ENCODE peak calls at places on chromosomes 13 and 19, in eight cellular contexts. One of them, this sample, is unnamed.

GRCh38 chr13:79108914-79109643 is 297.0 kb downstream of the RBM26 start:
- DNase-seq in uterus: no peak
- DNase-seq in AG04450: no peak
- DNase-seq in nephron progenitor cell: no peak
- DNase-seq in WTC11: no peak
- DNase-seq in foreskin keratinocyte: no peak
- DNase-seq in stomach: no peak
- DNase-seq in HepG2: no peak
- DNase-seq in this sample: no peak

GRCh38 chr13:51339952-51340732 is 651 bp downstream of the SERPINE3 start:
- DNase-seq in uterus: no peak
- DNase-seq in foreskin keratinocyte: peak
- DNase-seq in WTC11: no peak
- DNase-seq in HepG2: no peak
- DNase-seq in nephron progenitor cell: no peak
- DNase-seq in stomach: no peak
- DNase-seq in AG04450: no peak
- DNase-seq in this sample: no peak

GRCh38 chr19:39823693-39824092 is 10.3 kb downstream of the DYRK1B start:
- DNase-seq in stomach: no peak
- DNase-seq in nephron progenitor cell: no peak
- DNase-seq in foreskin keratinocyte: no peak
- DNase-seq in uterus: no peak
- DNase-seq in AG04450: no peak
- DNase-seq in WTC11: no peak
- DNase-seq in HepG2: no peak
- DNase-seq in this sample: no peak

GRCh38 chr19:38284422-38284821 is 19.6 kb upstream of the C19orf33 start:
- DNase-seq in HepG2: no peak
- DNase-seq in WTC11: no peak
- DNase-seq in AG04450: no peak
- DNase-seq in uterus: no peak
- DNase-seq in stomach: no peak
- DNase-seq in foreskin keratinocyte: no peak
- DNase-seq in nephron progenitor cell: no peak
- DNase-seq in this sample: no peak

GRCh38 chr19:3617463-3617862 is 9.1 kb downstream of the CACTIN start:
- DNase-seq in stomach: peak
- DNase-seq in WTC11: peak
- DNase-seq in HepG2: no peak
- DNase-seq in nephron progenitor cell: no peak
- DNase-seq in uterus: no peak
- DNase-seq in foreskin keratinocyte: no peak
- DNase-seq in AG04450: no peak
- DNase-seq in this sample: no peak

GRCh38 chr13:48746816-48747215 is 93.1 kb downstream of the CYSLTR2 start:
- DNase-seq in stomach: no peak
- DNase-seq in nephron progenitor cell: no peak
- DNase-seq in AG04450: no peak
- DNase-seq in uterus: no peak
- DNase-seq in foreskin keratinocyte: no peak
- DNase-seq in HepG2: no peak
- DNase-seq in WTC11: no peak
- DNase-seq in this sample: no peak

GRCh38 chr13:32553720-32554119 is 15.1 kb upstream of the N4BP2L2 start:
- DNase-seq in nephron progenitor cell: no peak
- DNase-seq in foreskin keratinocyte: no peak
- DNase-seq in stomach: no peak
- DNase-seq in uterus: no peak
- DNase-seq in WTC11: no peak
- DNase-seq in AG04450: no peak
- DNase-seq in HepG2: no peak
- DNase-seq in this sample: no peak

GRCh38 chr19:46365561-46365960 is 18.7 kb downstream of the PPP5C start:
- DNase-seq in foreskin keratinocyte: no peak
- DNase-seq in AG04450: no peak
- DNase-seq in HepG2: no peak
- DNase-seq in uterus: no peak
- DNase-seq in WTC11: no peak
- DNase-seq in nephron progenitor cell: no peak
- DNase-seq in stomach: no peak
- DNase-seq in this sample: peak

GRCh38 chr13:69796256-69796655 is 311.4 kb upstream of the ATXN8OS start:
- DNase-seq in stomach: no peak
- DNase-seq in AG04450: no peak
- DNase-seq in nephron progenitor cell: no peak
- DNase-seq in uterus: no peak
- DNase-seq in foreskin keratinocyte: no peak
- DNase-seq in WTC11: no peak
- DNase-seq in HepG2: no peak
- DNase-seq in this sample: no peak

GRCh38 chr13:51524846-51525566 is 59.3 kb upstream of the WDFY2 start:
- DNase-seq in nephron progenitor cell: no peak
- DNase-seq in stomach: no peak
- DNase-seq in uterus: no peak
- DNase-seq in HepG2: no peak
- DNase-seq in WTC11: no peak
- DNase-seq in AG04450: no peak
- DNase-seq in foreskin keratinocyte: peak
- DNase-seq in this sample: no peak

GRCh38 chr13:64054306-64054705 is 2638.7 kb upstream of the PCDH20 start:
- DNase-seq in stomach: no peak
- DNase-seq in uterus: no peak
- DNase-seq in foreskin keratinocyte: no peak
- DNase-seq in HepG2: no peak
- DNase-seq in AG04450: no peak
- DNase-seq in WTC11: no peak
- DNase-seq in nephron progenitor cell: no peak
- DNase-seq in this sample: no peak

GRCh38 chr19:7292950-7293794 is 1.0 kb downstream of the INSR start:
- DNase-seq in stomach: peak
- DNase-seq in nephron progenitor cell: peak
- DNase-seq in foreskin keratinocyte: no peak
- DNase-seq in WTC11: peak
- DNase-seq in uterus: peak
- DNase-seq in HepG2: peak
- DNase-seq in AG04450: no peak
- DNase-seq in this sample: peak

GRCh38 chr13:39655569-39656324 is at the start of gene COG6:
- DNase-seq in uterus: peak
- DNase-seq in AG04450: peak
- DNase-seq in stomach: peak
- DNase-seq in nephron progenitor cell: peak
- DNase-seq in foreskin keratinocyte: peak
- DNase-seq in HepG2: peak
- DNase-seq in WTC11: peak
- DNase-seq in this sample: peak

GRCh38 chr13:41296879-41297646 is 14.0 kb upstream of the NAA16 start:
- DNase-seq in WTC11: no peak
- DNase-seq in AG04450: no peak
- DNase-seq in uterus: no peak
- DNase-seq in foreskin keratinocyte: no peak
- DNase-seq in stomach: no peak
- DNase-seq in nephron progenitor cell: no peak
- DNase-seq in HepG2: no peak
- DNase-seq in this sample: no peak

DNA sequence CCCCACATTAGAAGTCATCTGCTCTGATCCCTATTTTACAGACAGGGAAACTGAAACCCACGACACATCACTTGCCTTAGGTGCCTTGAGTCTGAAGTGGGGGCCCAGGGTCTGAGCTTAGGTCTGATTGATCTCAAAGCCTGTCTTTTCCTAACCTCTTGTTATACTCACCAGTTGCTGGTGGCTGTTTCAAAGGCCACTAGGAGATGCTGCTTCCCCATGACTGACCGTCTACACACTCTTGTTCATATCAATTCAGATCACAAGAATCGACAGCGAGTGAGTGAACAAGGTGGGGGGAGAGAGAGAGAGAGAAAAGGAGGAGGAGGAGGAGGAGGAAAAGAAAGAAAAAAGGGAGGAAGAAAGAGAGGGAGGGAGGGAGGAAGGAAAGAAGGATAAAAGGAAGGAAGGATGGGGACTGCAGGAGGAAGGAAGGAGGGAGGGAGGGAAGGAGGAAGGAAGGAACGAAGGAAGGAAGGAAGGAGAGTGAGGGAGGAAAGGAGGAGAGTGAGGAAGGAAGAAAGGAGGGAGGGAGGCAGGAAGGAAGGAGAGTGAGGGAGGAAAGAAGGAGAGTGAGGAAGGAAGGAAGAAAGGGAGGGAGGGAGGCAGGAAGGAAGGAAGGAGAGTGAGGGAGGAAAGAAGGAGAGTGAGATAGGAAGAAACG is 3.3 kb downstream of the OR10H1 start:
- DNase-seq in nephron progenitor cell: no peak
- DNase-seq in stomach: peak
- DNase-seq in HepG2: no peak
- DNase-seq in AG04450: no peak
- DNase-seq in WTC11: no peak
- DNase-seq in uterus: no peak
- DNase-seq in foreskin keratinocyte: peak
- DNase-seq in this sample: no peak
- TF ChIP-seq CTCF in nephron progenitor cell: no peak
- TF ChIP-seq CTCF in stomach: peak
- TF ChIP-seq CTCF in HepG2: peak
- TF ChIP-seq CTCF in AG04450: no peak
- TF ChIP-seq CTCF in WTC11: no peak
- TF ChIP-seq CTCF in uterus: no peak
- TF ChIP-seq CTCF in foreskin keratinocyte: peak
- TF ChIP-seq CTCF in this sample: no peak

GRCh38 chr19:54882758-54883157 is 8.7 kb downstream of the FCAR start:
- DNase-seq in HepG2: peak
- DNase-seq in WTC11: no peak
- DNase-seq in stomach: no peak
- DNase-seq in AG04450: no peak
- DNase-seq in foreskin keratinocyte: no peak
- DNase-seq in uterus: no peak
- DNase-seq in nephron progenitor cell: no peak
- DNase-seq in this sample: no peak
- TF ChIP-seq CTCF in HepG2: no peak
- TF ChIP-seq CTCF in WTC11: no peak
- TF ChIP-seq CTCF in stomach: no peak
- TF ChIP-seq CTCF in AG04450: no peak
- TF ChIP-seq CTCF in foreskin keratinocyte: no peak
- TF ChIP-seq CTCF in uterus: no peak
- TF ChIP-seq CTCF in nephron progenitor cell: no peak
- TF ChIP-seq CTCF in this sample: no peak

GRCh38 chr19:34644991-34645461 is 31.9 kb downstream of the SCGB2B2 start:
- DNase-seq in AG04450: no peak
- DNase-seq in uterus: no peak
- DNase-seq in HepG2: no peak
- DNase-seq in foreskin keratinocyte: no peak
- DNase-seq in nephron progenitor cell: no peak
- DNase-seq in WTC11: no peak
- DNase-seq in stomach: no peak
- DNase-seq in this sample: no peak
- TF ChIP-seq CTCF in AG04450: no peak
- TF ChIP-seq CTCF in uterus: no peak
- TF ChIP-seq CTCF in HepG2: no peak
- TF ChIP-seq CTCF in foreskin keratinocyte: no peak
- TF ChIP-seq CTCF in nephron progenitor cell: no peak
- TF ChIP-seq CTCF in WTC11: no peak
- TF ChIP-seq CTCF in stomach: no peak
- TF ChIP-seq CTCF in this sample: no peak

GRCh38 chr19:42220751-42221097 is 612 bp downstream of the ZNF526 start:
- DNase-seq in stomach: no peak
- DNase-seq in nephron progenitor cell: no peak
- DNase-seq in foreskin keratinocyte: no peak
- DNase-seq in WTC11: no peak
- DNase-seq in AG04450: no peak
- DNase-seq in uterus: no peak
- DNase-seq in HepG2: no peak
- DNase-seq in this sample: no peak

GRCh38 chr19:42217522-42218442 is at the start of gene DEDD2:
- DNase-seq in uterus: peak
- DNase-seq in HepG2: peak
- DNase-seq in AG04450: peak
- DNase-seq in foreskin keratinocyte: peak
- DNase-seq in WTC11: peak
- DNase-seq in stomach: peak
- DNase-seq in nephron progenitor cell: peak
- DNase-seq in this sample: peak

GRCh38 chr19:42214810-42215209 is 2.7 kb downstream of the DEDD2 start:
- DNase-seq in stomach: no peak
- DNase-seq in foreskin keratinocyte: no peak
- DNase-seq in AG04450: no peak
- DNase-seq in WTC11: no peak
- DNase-seq in nephron progenitor cell: no peak
- DNase-seq in uterus: no peak
- DNase-seq in HepG2: no peak
- DNase-seq in this sample: no peak

GRCh38 chr19:42219812-42220750 is at the start of gene ZNF526:
- DNase-seq in nephron progenitor cell: peak
- DNase-seq in foreskin keratinocyte: peak
- DNase-seq in stomach: peak
- DNase-seq in WTC11: peak
- DNase-seq in HepG2: peak
- DNase-seq in uterus: peak
- DNase-seq in AG04450: peak
- DNase-seq in this sample: peak

DNA sequence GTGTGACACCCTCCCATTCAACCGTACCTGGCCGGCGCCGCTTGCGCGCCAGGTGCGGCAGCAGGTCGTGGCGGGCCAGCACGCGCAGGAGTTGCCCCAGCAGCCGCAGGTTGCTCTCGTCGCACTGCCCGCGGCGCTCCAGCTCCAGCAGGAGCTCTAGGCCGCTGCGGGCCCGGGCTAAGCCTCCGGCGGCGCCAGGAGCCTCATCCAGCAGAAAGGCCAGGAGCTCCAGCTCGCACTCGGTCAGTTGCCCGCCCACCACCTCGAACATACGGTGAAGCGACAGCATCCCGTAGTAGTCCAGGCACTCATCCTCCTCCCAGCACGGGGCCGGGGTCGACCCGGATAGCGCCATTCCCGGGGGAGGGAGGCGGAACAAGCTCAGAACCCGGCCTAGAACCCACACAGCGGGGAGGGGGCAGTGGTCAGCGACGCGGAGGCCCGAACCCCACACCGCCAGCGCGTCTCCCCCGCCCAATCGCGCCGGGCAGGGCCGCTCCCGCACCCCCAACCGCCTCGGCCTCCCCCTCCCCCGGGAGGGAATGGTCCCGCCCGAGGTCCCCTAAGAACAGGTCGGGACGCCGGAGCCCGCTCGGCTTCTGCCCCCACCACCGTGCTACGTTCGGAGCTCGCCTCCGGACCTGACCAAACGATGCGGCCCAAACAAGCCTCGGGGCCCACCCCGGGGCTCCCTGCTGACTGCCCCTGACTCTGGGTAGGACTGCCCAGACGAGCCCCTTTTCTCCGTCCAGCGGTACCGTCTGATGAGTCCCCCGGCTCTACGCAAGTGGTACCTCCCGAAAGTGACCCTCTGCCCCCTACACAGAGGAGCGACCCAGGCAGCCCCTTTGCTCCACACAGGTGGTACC is 590 bp downstream of the DEDD2 start:
- DNase-seq in HepG2: peak
- DNase-seq in uterus: peak
- DNase-seq in foreskin keratinocyte: peak
- DNase-seq in WTC11: peak
- DNase-seq in stomach: peak
- DNase-seq in nephron progenitor cell: peak
- DNase-seq in AG04450: no peak
- DNase-seq in this sample: peak
- TF ChIP-seq CTCF in HepG2: no peak
- TF ChIP-seq CTCF in uterus: no peak
- TF ChIP-seq CTCF in foreskin keratinocyte: no peak
- TF ChIP-seq CTCF in WTC11: no peak
- TF ChIP-seq CTCF in stomach: no peak
- TF ChIP-seq CTCF in nephron progenitor cell: no peak
- TF ChIP-seq CTCF in AG04450: no peak
- TF ChIP-seq CTCF in this sample: no peak

GRCh38 chr19:17394891-17395415 is 957 bp upstream of the CCDC194 start:
- DNase-seq in stomach: peak
- DNase-seq in nephron progenitor cell: peak
- DNase-seq in WTC11: peak
- DNase-seq in HepG2: no peak
- DNase-seq in AG04450: no peak
- DNase-seq in foreskin keratinocyte: peak
- DNase-seq in uterus: no peak
- DNase-seq in this sample: no peak
- TF ChIP-seq CTCF in stomach: peak
- TF ChIP-seq CTCF in nephron progenitor cell: peak
- TF ChIP-seq CTCF in WTC11: peak
- TF ChIP-seq CTCF in HepG2: peak
- TF ChIP-seq CTCF in AG04450: peak
- TF ChIP-seq CTCF in foreskin keratinocyte: peak
- TF ChIP-seq CTCF in uterus: peak
- TF ChIP-seq CTCF in this sample: no peak

This sample was measured in coronary artery.